ENCODE peak calls at places on chromosomes 16 and 17, in eight cellular contexts. N is body of pancreas, T is HCT116, H is upper lobe of left lung, D is K562, S is heart left ventricle, F is A549, B is right lobe of liver. J is an unnamed sample.

GRCh38 chr16:11259288-11259621 is 3.3 kb upstream of the SOCS1 start:
- ATAC-seq in N (no peak), T (no peak), H (no peak), D (no peak), S (no peak), F (no peak), B (peak), J (no peak)

GRCh38 chr17:40511667-40512221 is 10.3 kb upstream of the TNS4 start:
- ATAC-seq in N (no peak), T (no peak), H (no peak), D (no peak), S (no peak), F (no peak), B (no peak), J (no peak)

GRCh38 chr17:81366648-81367047 is 28.6 kb upstream of the BAHCC1 start:
- ATAC-seq in N (no peak), T (no peak), H (no peak), D (no peak), S (no peak), F (no peak), B (no peak), J (no peak)

GRCh38 chr17:60230358-60230757 is 80.6 kb downstream of the CA4 start:
- ATAC-seq in N (no peak), T (no peak), H (no peak), D (no peak), S (no peak), F (no peak), B (no peak), J (no peak)

GRCh38 chr17:59767176-59767575 is 59.7 kb downstream of the VMP1 start:
- ATAC-seq in N (no peak), T (no peak), H (no peak), D (no peak), S (no peak), F (no peak), B (no peak), J (no peak)

GRCh38 chr17:73500414-73500999 is 143.7 kb downstream of the SDK2 start:
- ATAC-seq in N (no peak), T (no peak), H (no peak), D (no peak), S (no peak), F (no peak), B (no peak), J (no peak)

GRCh38 chr17:4083173-4083572 is 59.7 kb downstream of the ZZEF1 start:
- ATAC-seq in N (no peak), T (no peak), H (no peak), D (no peak), S (no peak), F (no peak), B (peak), J (no peak)

GRCh38 chr16:85524630-85525463 is 88.3 kb upstream of the GSE1 start:
- ATAC-seq in N (no peak), T (no peak), H (peak), D (no peak), S (no peak), F (peak), B (peak), J (peak)

GRCh38 chr16:84224554-84224953 is 15.3 kb downstream of the KCNG4 start:
- ATAC-seq in N (no peak), T (no peak), H (no peak), D (no peak), S (no peak), F (no peak), B (peak), J (no peak)

GRCh38 chr16:89170346-89171215 is 967 bp upstream of the CDH15 start:
- ATAC-seq in N (no peak), T (peak), H (no peak), D (peak), S (no peak), F (no peak), B (no peak), J (no peak)

GRCh38 chr17:60888812-60889709 is 211.4 kb downstream of the BCAS3 start:
- ATAC-seq in N (no peak), T (no peak), H (no peak), D (peak), S (no peak), F (peak), B (no peak), J (no peak)

GRCh38 chr16:89290887-89291286 is 73.4 kb downstream of the ZNF778 start:
- ATAC-seq in N (no peak), T (no peak), H (no peak), D (no peak), S (no peak), F (no peak), B (no peak), J (no peak)

GRCh38 chr17:57406981-57407286 is 150.6 kb downstream of the MSI2 start:
- ATAC-seq in N (no peak), T (no peak), H (no peak), D (no peak), S (no peak), F (no peak), B (no peak), J (no peak)
- H3K4me3 ChIP-seq in N (no peak), T (no peak), H (no peak), D (no peak), S (no peak), F (no peak), B (no peak), J (no peak)

GRCh38 chr16:50067290-50067853 is 1.6 kb downstream of the HEATR3 start:
- ATAC-seq in N (no peak), T (no peak), H (no peak), D (peak), S (no peak), F (peak), B (no peak), J (no peak)

GRCh38 chr16:50066482-50067289 is 916 bp downstream of the HEATR3 start:
- ATAC-seq in N (no peak), T (no peak), H (no peak), D (no peak), S (no peak), F (no peak), B (no peak), J (no peak)

GRCh38 chr16:50068550-50068949 is 2.8 kb downstream of the HEATR3 start:
- ATAC-seq in N (no peak), T (no peak), H (no peak), D (no peak), S (no peak), F (no peak), B (no peak), J (no peak)

GRCh38 chr16:50065241-50065623 is 538 bp upstream of the HEATR3 start:
- ATAC-seq in N (no peak), T (no peak), H (no peak), D (no peak), S (no peak), F (no peak), B (no peak), J (no peak)

DNA sequence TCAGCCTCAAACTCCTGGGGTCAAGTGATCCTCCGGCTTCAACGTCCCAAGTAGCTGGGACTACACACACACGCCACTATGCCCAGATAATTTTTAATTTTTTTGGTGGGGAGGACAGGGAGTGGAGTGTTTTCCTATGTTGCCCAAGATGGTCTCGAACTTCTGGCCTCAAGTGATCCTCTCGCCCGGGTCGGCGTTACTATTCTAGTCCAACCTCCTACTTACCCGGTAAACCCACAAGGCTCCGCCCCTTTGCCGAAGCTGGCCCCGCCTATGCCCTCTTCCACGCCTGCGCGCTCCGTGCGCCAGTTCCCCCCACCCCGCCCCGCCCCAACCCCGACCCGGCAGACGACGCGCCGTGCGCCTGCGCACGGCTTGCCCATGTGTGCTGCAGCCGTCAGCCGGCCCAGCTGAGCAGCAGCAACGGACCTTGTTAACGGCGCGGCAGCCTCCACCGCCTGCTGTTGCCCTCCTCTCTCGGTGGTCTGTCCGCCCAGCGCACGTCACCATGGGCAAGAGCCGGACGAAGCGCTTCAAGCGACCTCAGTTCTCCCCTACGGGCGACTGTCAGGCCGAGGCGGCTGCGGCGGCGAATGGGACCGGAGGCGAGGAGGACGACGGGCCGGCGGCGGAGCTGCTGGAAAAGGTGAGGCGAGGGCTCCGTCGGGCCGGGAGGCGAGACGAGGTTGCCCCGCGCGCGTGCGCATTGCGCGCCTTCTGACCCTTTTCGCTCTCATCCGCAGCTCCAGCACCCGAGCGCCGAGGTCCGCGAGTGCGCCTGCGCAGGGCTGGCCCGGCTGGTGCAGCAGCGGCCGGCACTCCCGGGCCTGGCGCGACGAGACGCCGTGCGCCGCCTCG is at the start of gene HEATR3:
- ATAC-seq in N (peak), T (peak), H (peak), D (peak), S (peak), F (peak), B (peak), J (peak)
- TF ChIP-seq POLR2A in N (peak), T (peak), H (no peak), D (peak), S (no peak), F (peak), B (peak), J (peak)

GRCh38 chr16:19418200-19418599 is 517 bp downstream of the TMC5 start:
- ATAC-seq in N (no peak), T (no peak), H (no peak), D (no peak), S (no peak), F (no peak), B (no peak), J (no peak)
- H3K4me3 ChIP-seq in N (no peak), T (no peak), H (no peak), D (no peak), S (no peak), F (no peak), B (no peak), J (no peak)

DNA sequence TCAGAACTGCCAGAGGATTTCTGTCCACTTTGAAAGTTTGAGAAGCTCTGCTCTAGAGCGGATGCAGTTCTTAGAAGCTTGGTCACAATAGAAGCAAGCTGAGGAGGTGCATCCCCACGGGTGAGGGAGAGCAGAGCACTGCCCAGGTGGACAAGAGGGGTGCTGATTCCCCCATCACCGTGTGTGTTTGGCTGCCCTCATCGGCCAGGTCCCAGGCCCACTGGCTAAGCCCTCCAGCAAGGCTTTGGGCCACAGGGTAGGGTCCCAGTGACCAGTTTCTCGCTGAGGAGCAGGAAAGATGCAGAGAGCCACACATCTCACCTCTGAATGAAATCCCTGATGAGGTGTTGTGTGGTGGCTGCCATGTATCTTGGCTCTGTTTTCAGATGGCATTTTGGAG is 26.9 kb downstream of the NMT1 start:
- ATAC-seq in N (no peak), T (no peak), H (no peak), D (no peak), S (no peak), F (no peak), B (no peak), J (no peak)
- TF ChIP-seq POLR2A in N (no peak), T (no peak), H (no peak), D (no peak), S (no peak), F (no peak), B (no peak), J (no peak)

DNA sequence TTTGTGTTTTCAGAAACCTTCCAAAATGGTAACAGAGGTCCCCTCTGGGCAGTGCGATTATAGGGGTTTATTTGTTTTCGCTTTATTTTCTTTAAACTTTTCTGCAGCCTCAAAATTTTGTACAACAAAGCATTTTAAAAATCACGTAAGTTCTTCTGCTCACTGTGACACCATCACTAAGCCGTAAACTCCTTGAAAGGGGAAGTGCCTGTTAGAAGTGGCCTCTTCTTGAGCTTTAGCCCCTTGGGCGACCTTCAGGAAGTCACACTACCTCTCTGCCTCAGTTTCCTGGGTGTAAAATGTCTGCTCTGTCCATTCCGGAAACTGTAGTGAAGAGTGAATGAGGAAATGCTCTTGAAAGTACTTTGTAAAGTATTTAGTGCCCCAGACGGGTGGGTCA is 26.6 kb downstream of the ARHGAP27 start:
- ATAC-seq in N (no peak), T (no peak), H (no peak), D (no peak), S (no peak), F (no peak), B (no peak), J (no peak)
- H3K4me3 ChIP-seq in N (no peak), T (no peak), H (no peak), D (no peak), S (peak), F (no peak), B (no peak), J (no peak)

DNA sequence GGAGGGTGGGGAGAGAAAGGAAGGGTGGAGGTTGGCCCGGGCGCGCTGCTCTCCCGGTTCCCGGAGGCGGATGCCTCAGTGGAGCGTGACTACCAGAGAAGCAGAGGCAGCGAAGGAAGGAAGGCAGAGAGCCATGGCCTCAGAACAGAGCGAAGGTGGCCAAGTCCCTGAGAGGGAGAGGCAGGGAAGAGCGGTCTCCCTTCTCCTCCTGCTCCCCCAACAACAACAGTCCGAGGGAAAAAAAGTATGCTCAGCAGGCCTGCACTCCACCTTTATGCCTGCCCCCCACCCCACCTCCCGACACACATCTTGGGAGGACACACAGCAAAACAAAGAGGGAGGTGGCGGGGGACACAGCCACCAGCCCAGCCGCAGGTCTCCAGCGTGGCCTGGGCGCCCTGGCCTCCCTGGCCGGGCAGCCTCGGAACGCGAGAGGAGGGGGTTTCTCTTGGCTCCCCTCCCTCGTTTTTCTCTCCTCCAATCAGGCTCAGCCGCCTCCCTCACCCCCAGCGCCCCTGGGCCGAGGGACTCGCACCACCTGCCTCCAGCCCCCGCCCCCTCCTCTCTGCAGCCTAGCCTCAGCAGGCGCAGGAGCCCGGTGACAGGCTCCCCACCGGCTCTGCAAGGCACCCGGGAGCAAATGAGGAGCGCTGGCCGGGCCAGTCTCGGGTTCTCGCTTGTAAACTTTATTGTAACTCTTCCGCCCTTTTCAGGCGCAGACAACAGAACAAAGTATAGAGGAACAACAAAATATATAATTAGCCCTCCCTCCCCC is 1.1 kb upstream of the HOXB7 start:
- ATAC-seq in N (no peak), T (peak), H (no peak), D (no peak), S (no peak), F (peak), B (peak), J (no peak)
- TF ChIP-seq POLR2A in N (no peak), T (peak), H (no peak), D (no peak), S (no peak), F (peak), B (no peak), J (no peak)

DNA sequence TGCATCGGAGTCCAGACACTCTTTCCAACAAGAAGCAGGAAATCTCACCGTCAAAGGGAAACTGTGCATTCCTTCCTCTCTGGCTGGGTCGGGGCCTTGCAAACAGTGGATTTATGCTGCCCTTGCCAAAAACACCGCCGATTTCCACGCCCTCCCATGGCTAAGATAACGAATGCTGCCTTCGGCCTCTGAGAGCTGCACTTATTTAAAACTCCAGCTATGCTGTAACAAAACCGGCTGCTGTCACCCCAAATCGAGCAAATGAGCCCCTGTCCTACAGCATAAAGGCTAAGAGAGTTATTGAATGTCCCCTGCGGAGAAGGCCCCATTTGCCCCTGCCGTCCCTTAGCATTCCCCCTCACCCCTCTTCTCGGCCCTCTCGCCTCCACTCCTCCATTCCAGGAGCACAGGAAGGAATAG is 275.5 kb upstream of the IRX5 start:
- ATAC-seq in N (no peak), T (no peak), H (peak), D (no peak), S (peak), F (no peak), B (peak), J (no peak)
- H3K4me3 ChIP-seq in N (no peak), T (no peak), H (no peak), D (no peak), S (peak), F (no peak), B (no peak), J (no peak)

GRCh38 chr16:9090101-9090959 is 1.1 kb upstream of the HAPSTR1 start:
- ATAC-seq in N (no peak), T (no peak), H (no peak), D (peak), S (peak), F (peak), B (peak), J (no peak)

GRCh38 chr16:9092963-9093477 is 1.6 kb downstream of the HAPSTR1 start:
- ATAC-seq in N (no peak), T (no peak), H (no peak), D (peak), S (no peak), F (peak), B (no peak), J (no peak)

GRCh38 chr16:9092282-9092962 is 978 bp downstream of the HAPSTR1 start:
- ATAC-seq in N (no peak), T (peak), H (no peak), D (peak), S (peak), F (peak), B (peak), J (no peak)

GRCh38 chr16:9090960-9091866 is at the start of gene HAPSTR1:
- ATAC-seq in N (peak), T (peak), H (peak), D (peak), S (peak), F (peak), B (peak), J (peak)

GRCh38 chr16:9091867-9092281 is 430 bp downstream of the HAPSTR1 start:
- ATAC-seq in N (peak), T (peak), H (no peak), D (peak), S (peak), F (peak), B (peak), J (peak)
- TF ChIP-seq POLR2A in N (no peak), T (no peak), H (no peak), D (no peak), S (no peak), F (no peak), B (no peak), J (no peak)

DNA sequence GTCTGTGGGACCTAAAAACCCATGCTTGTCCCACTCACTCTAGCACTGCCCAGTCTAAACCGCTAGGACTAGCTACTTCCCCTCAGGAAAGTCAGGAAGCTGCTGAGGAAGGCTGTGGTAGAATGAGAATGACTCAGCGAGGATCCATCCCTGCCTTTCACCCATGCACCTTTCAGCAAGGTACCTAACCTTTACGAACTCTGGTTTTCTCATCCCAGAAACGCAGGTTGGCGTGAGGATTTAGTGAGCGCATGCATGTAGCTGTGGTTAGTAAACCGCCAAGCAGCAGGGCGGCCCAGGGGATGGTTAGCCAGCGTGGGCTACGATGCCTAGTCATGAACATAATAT is 26.3 kb upstream of the RFFL start:
- ATAC-seq in N (peak), T (peak), H (peak), D (peak), S (peak), F (peak), B (peak), J (peak)
- H3K4me3 ChIP-seq in N (no peak), T (peak), H (no peak), D (peak), S (peak), F (peak), B (peak), J (peak)

J was measured in gastroesophageal sphincter.